ENCODE peak calls at places on chromosomes 4 and X, in eight cellular contexts. G is fibroblast of lung, Q is psoas muscle, A is foreskin fibroblast, W is neural crest cell, E is kidney, T is bronchial epithelial cell, U is kidney epithelial cell. X is an unnamed sample.
A peak's percentile ranks its signal among the peaks of the same experiment; 100 is the strongest.

GRCh38 chr4:1347410-1347864 is 429 bp downstream of the UVSSA start:
- DNase-seq in G (peak; percentile 86), Q (peak; percentile 81), A (peak; percentile 79), W (peak; percentile 50), E (peak; percentile 94), T (peak; percentile 44), U (no peak), X (peak; percentile 53)

GRCh38 chrX:134480061-134480460 is 20.1 kb downstream of the HPRT1 start:
- DNase-seq in G (peak; percentile 15), Q (no peak), A (peak; percentile 27), W (no peak), E (no peak), T (peak; percentile 80), U (no peak), X (peak; percentile 54)

GRCh38 chrX:68823413-68824151 is 5.2 kb upstream of the EFNB1 start:
- DNase-seq in G (no peak), Q (no peak), A (no peak), W (no peak), E (no peak), T (no peak), U (no peak), X (no peak)

GRCh38 chr4:92447265-92447905 is 143.6 kb downstream of the GRID2 start:
- DNase-seq in G (peak; percentile 3), Q (no peak), A (no peak), W (no peak), E (no peak), T (no peak), U (no peak), X (no peak)

GRCh38 chr4:109810580-109811387 is 4.8 kb upstream of the GAR1 start:
- DNase-seq in G (no peak), Q (no peak), A (no peak), W (no peak), E (no peak), T (no peak), U (no peak), X (no peak)

GRCh38 chr4:123127865-123128264 is 205.5 kb upstream of the NUDT6 start:
- DNase-seq in G (no peak), Q (no peak), A (no peak), W (no peak), E (no peak), T (peak; percentile 89), U (no peak), X (peak; percentile 81)

GRCh38 chrX:131068945-131069719 is 11.0 kb downstream of the ARHGAP36 start:
- DNase-seq in G (peak; percentile 4), Q (no peak), A (no peak), W (peak; percentile 77), E (no peak), T (no peak), U (no peak), X (no peak)

GRCh38 chrX:47644557-47645091 is 5.7 kb downstream of the ELK1 start:
- DNase-seq in G (peak; percentile 16), Q (no peak), A (no peak), W (peak; percentile 18), E (no peak), T (no peak), U (no peak), X (no peak)

GRCh38 chr4:55658657-55659056 is 22.6 kb upstream of the NMU start:
- DNase-seq in G (no peak), Q (no peak), A (no peak), W (no peak), E (no peak), T (peak; percentile 21), U (no peak), X (no peak)

GRCh38 chr4:23887989-23888388 is 1.9 kb downstream of the PPARGC1A start:
- DNase-seq in G (no peak), Q (no peak), A (no peak), W (no peak), E (no peak), T (no peak), U (no peak), X (no peak)

GRCh38 chrX:274904-275475 is 6.2 kb upstream of the PLCXD1 start:
- DNase-seq in G (no peak), Q (no peak), A (peak; percentile 30), W (peak; percentile 41), E (peak; percentile 74), T (no peak), U (no peak), X (no peak)

GRCh38 chr4:119728692-119729593 is 100.3 kb upstream of the PDE5A start:
- DNase-seq in G (peak; percentile 68), Q (no peak), A (peak; percentile 35), W (no peak), E (no peak), T (peak; percentile 61), U (no peak), X (no peak)

GRCh38 chr4:48127882-48128394 is 6.1 kb downstream of the TXK start:
- DNase-seq in G (peak; percentile 99), Q (no peak), A (peak; percentile 95), W (peak; percentile 51), E (no peak), T (peak; percentile 93), U (peak; percentile 75), X (peak; percentile 92)

GRCh38 chr4:38870098-38870850 is 2.7 kb downstream of the FAM114A1 start:
- DNase-seq in G (peak; percentile 36), Q (no peak), A (peak; percentile 65), W (no peak), E (no peak), T (no peak), U (no peak), X (no peak)

GRCh38 chr4:100289530-100289888 is 99.2 kb upstream of the DDIT4L start:
- DNase-seq in G (peak; percentile 65), Q (no peak), A (no peak), W (no peak), E (no peak), T (peak; percentile 49), U (peak; percentile 43), X (peak; percentile 41)

GRCh38 chr4:100510551-100510950 is 7.3 kb downstream of the EMCN start:
- DNase-seq in G (peak; percentile 5), Q (no peak), A (peak; percentile 23), W (no peak), E (no peak), T (no peak), U (no peak), X (no peak)

GRCh38 chr4:81627617-81628016 is 155.9 kb upstream of the RASGEF1B start:
- DNase-seq in G (no peak), Q (no peak), A (no peak), W (no peak), E (no peak), T (no peak), U (no peak), X (no peak)

GRCh38 chrX:14022019-14022418 is 7.7 kb downstream of the GEMIN8 start:
- DNase-seq in G (no peak), Q (no peak), A (no peak), W (no peak), E (no peak), T (no peak), U (no peak), X (no peak)

GRCh38 chr4:182806259-182807252 is 110.6 kb downstream of the DCTD start:
- DNase-seq in G (peak; percentile 61), Q (peak; percentile 75), A (peak; percentile 47), W (peak; percentile 95), E (peak; percentile 87), T (peak; percentile 14), U (peak; percentile 5), X (no peak)

GRCh38 chrX:42707742-42708141 is 70.2 kb downstream of the PPP1R2C start:
- DNase-seq in G (no peak), Q (no peak), A (no peak), W (no peak), E (no peak), T (no peak), U (no peak), X (no peak)

GRCh38 chrX:397575-397974 is 10.9 kb upstream of the PPP2R3B start:
- DNase-seq in G (peak; percentile 69), Q (no peak), A (peak; percentile 71), W (peak; percentile 47), E (no peak), T (no peak), U (no peak), X (no peak)

GRCh38 chrX:139194571-139195280 is 335.8 kb upstream of the F9 start:
- DNase-seq in G (peak; percentile 47), Q (peak; percentile 54), A (no peak), W (no peak), E (peak; percentile 83), T (peak; percentile 48), U (no peak), X (no peak)

DNA sequence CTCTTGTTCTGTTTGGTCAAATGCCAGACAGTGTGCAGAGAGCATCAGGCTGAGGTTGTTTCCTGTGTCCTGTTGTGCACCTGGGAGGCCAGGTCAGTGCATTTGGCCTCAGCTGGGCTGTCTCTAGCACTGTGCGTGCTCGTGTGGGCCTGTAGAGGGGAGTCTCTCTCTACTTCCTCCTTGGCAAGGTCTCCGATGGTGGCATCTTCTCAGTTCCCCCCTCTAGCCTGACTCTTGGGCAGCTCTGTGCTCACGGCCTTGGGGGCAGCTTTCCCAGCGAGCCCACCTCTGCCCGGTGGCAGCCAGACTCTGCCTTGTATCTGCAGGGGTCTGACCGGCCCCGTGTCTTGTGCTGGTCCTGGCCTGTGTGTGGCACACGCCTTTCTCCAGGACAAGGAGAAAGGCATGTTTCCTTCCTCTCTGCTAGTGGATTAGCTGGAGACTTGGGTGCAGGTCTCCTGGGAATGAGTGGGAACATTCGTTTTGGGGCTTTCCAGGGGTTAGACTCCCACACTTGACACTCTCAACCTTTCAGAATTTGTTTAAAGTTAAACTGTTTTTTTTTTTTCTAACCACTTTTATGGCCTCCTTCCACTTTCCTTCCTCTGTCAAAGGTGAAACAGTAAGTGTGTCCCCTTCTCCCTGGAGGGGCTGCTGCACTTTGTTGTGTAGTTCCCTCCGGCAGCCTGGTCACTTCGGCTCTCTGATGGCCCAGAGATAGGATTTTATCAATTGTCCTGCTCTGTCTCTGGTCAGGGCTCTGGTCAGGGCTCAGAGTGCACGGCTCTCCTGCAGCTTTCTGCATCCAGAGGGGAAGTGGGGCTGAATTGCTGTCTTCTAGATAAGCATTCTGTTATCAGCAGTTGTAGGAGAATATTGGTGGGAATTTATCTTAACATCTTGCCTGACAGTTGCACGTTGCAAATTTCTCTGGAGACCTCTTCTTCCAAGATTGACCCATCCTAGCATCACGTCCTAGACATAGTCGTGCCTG is 62.5 kb downstream of the FAM193A start:
- DNase-seq in G (no peak), Q (no peak), A (no peak), W (no peak), E (no peak), T (no peak), U (no peak), X (no peak)
- TF ChIP-seq CTCF in G (peak; percentile 13), Q (no peak), A (no peak), W (no peak), E (peak; percentile 10), T (no peak), U (no peak), X (peak; percentile 2)

GRCh38 chrX:46204721-46205422 is 340.3 kb downstream of the ZNF674 start:
- DNase-seq in G (no peak), Q (no peak), A (no peak), W (no peak), E (no peak), T (peak; percentile 68), U (no peak), X (no peak)
- TF ChIP-seq CTCF in G (no peak), Q (no peak), A (no peak), W (no peak), E (no peak), T (no peak), U (no peak), X (no peak)

GRCh38 chrX:100659431-100660137 is 15.6 kb downstream of the SRPX2 start:
- DNase-seq in G (no peak), Q (no peak), A (no peak), W (no peak), E (no peak), T (no peak), U (no peak), X (no peak)
- TF ChIP-seq CTCF in G (no peak), Q (no peak), A (no peak), W (no peak), E (no peak), T (no peak), U (no peak), X (no peak)

GRCh38 chr4:4677825-4678522 is 136.1 kb upstream of the STX18 start:
- DNase-seq in G (peak; percentile 36), Q (no peak), A (peak; percentile 39), W (peak; percentile 46), E (no peak), T (no peak), U (no peak), X (no peak)
- TF ChIP-seq CTCF in G (peak; percentile 77), Q (peak; percentile 28), A (peak; percentile 83), W (peak; percentile 71), E (peak; percentile 64), T (peak; percentile 9), U (peak; percentile 47), X (peak; percentile 40)